ENCODE peak calls at places on chromosomes 16 and 17, in nine cellular contexts. One of them, this sample, is unnamed.

GRCh38 chr17:38742431-38743308 is 5.5 kb downstream of the PCGF2 start:
- DNase-seq in left ventricle myocardium inferior: no peak
- DNase-seq in left lung: no peak
- DNase-seq in LHCN-M2: peak
- DNase-seq in AG09309: no peak
- DNase-seq in NCI-H774: peak
- DNase-seq in NCI-H2081: peak
- DNase-seq in hepatocyte: peak
- DNase-seq in HS-5: no peak
- DNase-seq in this sample: no peak

GRCh38 chr17:44014133-44014436 is 678 bp downstream of the TMEM101 start:
- DNase-seq in left ventricle myocardium inferior: no peak
- DNase-seq in left lung: no peak
- DNase-seq in LHCN-M2: no peak
- DNase-seq in AG09309: no peak
- DNase-seq in NCI-H774: no peak
- DNase-seq in NCI-H2081: no peak
- DNase-seq in hepatocyte: no peak
- DNase-seq in HS-5: no peak
- DNase-seq in this sample: no peak

GRCh38 chr17:50268632-50269287 is 5.5 kb upstream of the TMEM92 start:
- DNase-seq in left ventricle myocardium inferior: no peak
- DNase-seq in left lung: no peak
- DNase-seq in LHCN-M2: no peak
- DNase-seq in AG09309: no peak
- DNase-seq in NCI-H774: no peak
- DNase-seq in NCI-H2081: no peak
- DNase-seq in hepatocyte: peak
- DNase-seq in HS-5: no peak
- DNase-seq in this sample: peak

GRCh38 chr17:54861469-54861983 is 39.1 kb upstream of the TOM1L1 start:
- DNase-seq in left ventricle myocardium inferior: no peak
- DNase-seq in left lung: no peak
- DNase-seq in LHCN-M2: no peak
- DNase-seq in AG09309: no peak
- DNase-seq in NCI-H774: no peak
- DNase-seq in NCI-H2081: no peak
- DNase-seq in hepatocyte: no peak
- DNase-seq in HS-5: no peak
- DNase-seq in this sample: no peak

GRCh38 chr16:53052519-53053501 is at the start of gene CHD9NB:
- DNase-seq in left ventricle myocardium inferior: no peak
- DNase-seq in left lung: peak
- DNase-seq in LHCN-M2: peak
- DNase-seq in AG09309: peak
- DNase-seq in NCI-H774: no peak
- DNase-seq in NCI-H2081: no peak
- DNase-seq in hepatocyte: peak
- DNase-seq in HS-5: peak
- DNase-seq in this sample: peak

GRCh38 chr16:68281368-68282063 is 17.2 kb downstream of the SLC7A6 start:
- DNase-seq in left ventricle myocardium inferior: no peak
- DNase-seq in left lung: no peak
- DNase-seq in LHCN-M2: no peak
- DNase-seq in AG09309: no peak
- DNase-seq in NCI-H774: no peak
- DNase-seq in NCI-H2081: no peak
- DNase-seq in hepatocyte: no peak
- DNase-seq in HS-5: no peak
- DNase-seq in this sample: no peak

GRCh38 chr16:66935319-66936011 is at the start of gene CES2:
- DNase-seq in left ventricle myocardium inferior: peak
- DNase-seq in left lung: peak
- DNase-seq in LHCN-M2: peak
- DNase-seq in AG09309: peak
- DNase-seq in NCI-H774: no peak
- DNase-seq in NCI-H2081: no peak
- DNase-seq in hepatocyte: peak
- DNase-seq in HS-5: no peak
- DNase-seq in this sample: peak

GRCh38 chr17:78697122-78697845 is 84.8 kb downstream of the CYTH1 start:
- DNase-seq in left ventricle myocardium inferior: no peak
- DNase-seq in left lung: no peak
- DNase-seq in LHCN-M2: no peak
- DNase-seq in AG09309: peak
- DNase-seq in NCI-H774: no peak
- DNase-seq in NCI-H2081: no peak
- DNase-seq in hepatocyte: no peak
- DNase-seq in HS-5: no peak
- DNase-seq in this sample: no peak

GRCh38 chr17:20281860-20282259 is 185.5 kb downstream of the LGALS9B start:
- DNase-seq in left ventricle myocardium inferior: peak
- DNase-seq in left lung: peak
- DNase-seq in LHCN-M2: no peak
- DNase-seq in AG09309: no peak
- DNase-seq in NCI-H774: no peak
- DNase-seq in NCI-H2081: peak
- DNase-seq in hepatocyte: no peak
- DNase-seq in HS-5: no peak
- DNase-seq in this sample: no peak

GRCh38 chr17:71251936-71252335 is 868.9 kb upstream of the SOX9 start:
- DNase-seq in left ventricle myocardium inferior: no peak
- DNase-seq in left lung: no peak
- DNase-seq in LHCN-M2: peak
- DNase-seq in AG09309: peak
- DNase-seq in NCI-H774: no peak
- DNase-seq in NCI-H2081: no peak
- DNase-seq in hepatocyte: no peak
- DNase-seq in HS-5: no peak
- DNase-seq in this sample: no peak

GRCh38 chr17:28010406-28010805 is 32.1 kb upstream of the NLK start:
- DNase-seq in left ventricle myocardium inferior: no peak
- DNase-seq in left lung: no peak
- DNase-seq in LHCN-M2: no peak
- DNase-seq in AG09309: no peak
- DNase-seq in NCI-H774: no peak
- DNase-seq in NCI-H2081: no peak
- DNase-seq in hepatocyte: no peak
- DNase-seq in HS-5: no peak
- DNase-seq in this sample: no peak

GRCh38 chr16:50519001-50519400 is 29.2 kb upstream of the NKD1 start:
- DNase-seq in left ventricle myocardium inferior: no peak
- DNase-seq in left lung: no peak
- DNase-seq in LHCN-M2: no peak
- DNase-seq in AG09309: no peak
- DNase-seq in NCI-H774: no peak
- DNase-seq in NCI-H2081: no peak
- DNase-seq in hepatocyte: no peak
- DNase-seq in HS-5: no peak
- DNase-seq in this sample: no peak

GRCh38 chr17:3667366-3668278 is 756 bp downstream of the TAX1BP3 start:
- DNase-seq in left ventricle myocardium inferior: peak
- DNase-seq in left lung: peak
- DNase-seq in LHCN-M2: peak
- DNase-seq in AG09309: peak
- DNase-seq in NCI-H774: peak
- DNase-seq in NCI-H2081: peak
- DNase-seq in hepatocyte: peak
- DNase-seq in HS-5: peak
- DNase-seq in this sample: peak

GRCh38 chr17:2701996-2702741 is 9.4 kb downstream of the CLUH start:
- DNase-seq in left ventricle myocardium inferior: peak
- DNase-seq in left lung: peak
- DNase-seq in LHCN-M2: no peak
- DNase-seq in AG09309: no peak
- DNase-seq in NCI-H774: no peak
- DNase-seq in NCI-H2081: no peak
- DNase-seq in hepatocyte: no peak
- DNase-seq in HS-5: no peak
- DNase-seq in this sample: no peak

GRCh38 chr16:1817276-1817589 is 9.4 kb downstream of the HAGH start:
- DNase-seq in left ventricle myocardium inferior: no peak
- DNase-seq in left lung: no peak
- DNase-seq in LHCN-M2: no peak
- DNase-seq in AG09309: no peak
- DNase-seq in NCI-H774: no peak
- DNase-seq in NCI-H2081: no peak
- DNase-seq in hepatocyte: no peak
- DNase-seq in HS-5: no peak
- DNase-seq in this sample: no peak

GRCh38 chr16:57532251-57532625 is 4.1 kb downstream of the CCDC102A start:
- DNase-seq in left ventricle myocardium inferior: peak
- DNase-seq in left lung: peak
- DNase-seq in LHCN-M2: no peak
- DNase-seq in AG09309: no peak
- DNase-seq in NCI-H774: no peak
- DNase-seq in NCI-H2081: no peak
- DNase-seq in hepatocyte: no peak
- DNase-seq in HS-5: no peak
- DNase-seq in this sample: peak

GRCh38 chr17:42937712-42938596 is 26.3 kb downstream of the AARSD1 start:
- DNase-seq in left ventricle myocardium inferior: no peak
- DNase-seq in left lung: no peak
- DNase-seq in LHCN-M2: peak
- DNase-seq in AG09309: peak
- DNase-seq in NCI-H774: peak
- DNase-seq in NCI-H2081: peak
- DNase-seq in hepatocyte: peak
- DNase-seq in HS-5: no peak
- DNase-seq in this sample: no peak

GRCh38 chr17:49603238-49603637 is 27.6 kb downstream of the NXPH3 start:
- DNase-seq in left ventricle myocardium inferior: no peak
- DNase-seq in left lung: no peak
- DNase-seq in LHCN-M2: no peak
- DNase-seq in AG09309: peak
- DNase-seq in NCI-H774: no peak
- DNase-seq in NCI-H2081: no peak
- DNase-seq in hepatocyte: no peak
- DNase-seq in HS-5: no peak
- DNase-seq in this sample: no peak

GRCh38 chr17:80716986-80717385 is 172.3 kb downstream of the RPTOR start:
- DNase-seq in left ventricle myocardium inferior: no peak
- DNase-seq in left lung: no peak
- DNase-seq in LHCN-M2: no peak
- DNase-seq in AG09309: no peak
- DNase-seq in NCI-H774: no peak
- DNase-seq in NCI-H2081: no peak
- DNase-seq in hepatocyte: no peak
- DNase-seq in HS-5: peak
- DNase-seq in this sample: no peak

GRCh38 chr16:20944861-20945390 is 44.4 kb downstream of the LYRM1 start:
- DNase-seq in left ventricle myocardium inferior: no peak
- DNase-seq in left lung: no peak
- DNase-seq in LHCN-M2: peak
- DNase-seq in AG09309: no peak
- DNase-seq in NCI-H774: no peak
- DNase-seq in NCI-H2081: no peak
- DNase-seq in hepatocyte: no peak
- DNase-seq in HS-5: no peak
- DNase-seq in this sample: no peak

GRCh38 chr17:80832266-80832676 is 159.4 kb upstream of the CHMP6 start:
- DNase-seq in left ventricle myocardium inferior: no peak
- DNase-seq in left lung: peak
- DNase-seq in LHCN-M2: peak
- DNase-seq in AG09309: no peak
- DNase-seq in NCI-H774: peak
- DNase-seq in NCI-H2081: peak
- DNase-seq in hepatocyte: peak
- DNase-seq in HS-5: no peak
- DNase-seq in this sample: no peak

GRCh38 chr17:60305141-60305540 is 86.8 kb downstream of the USP32 start:
- DNase-seq in left ventricle myocardium inferior: no peak
- DNase-seq in left lung: peak
- DNase-seq in LHCN-M2: no peak
- DNase-seq in AG09309: no peak
- DNase-seq in NCI-H774: no peak
- DNase-seq in NCI-H2081: no peak
- DNase-seq in hepatocyte: peak
- DNase-seq in HS-5: no peak
- DNase-seq in this sample: no peak

GRCh38 chr17:69516911-69517310 is 102.4 kb downstream of the MAP2K6 start:
- DNase-seq in left ventricle myocardium inferior: no peak
- DNase-seq in left lung: no peak
- DNase-seq in LHCN-M2: no peak
- DNase-seq in AG09309: no peak
- DNase-seq in NCI-H774: no peak
- DNase-seq in NCI-H2081: no peak
- DNase-seq in hepatocyte: no peak
- DNase-seq in HS-5: no peak
- DNase-seq in this sample: no peak

GRCh38 chr17:37429442-37429841 is 22.8 kb downstream of the TADA2A start:
- DNase-seq in left ventricle myocardium inferior: no peak
- DNase-seq in left lung: no peak
- DNase-seq in LHCN-M2: no peak
- DNase-seq in AG09309: no peak
- DNase-seq in NCI-H774: no peak
- DNase-seq in NCI-H2081: no peak
- DNase-seq in hepatocyte: no peak
- DNase-seq in HS-5: no peak
- DNase-seq in this sample: no peak

GRCh38 chr16:19127205-19127604 is 13.4 kb downstream of the ITPRIPL2 start:
- DNase-seq in left ventricle myocardium inferior: no peak
- DNase-seq in left lung: no peak
- DNase-seq in LHCN-M2: no peak
- DNase-seq in AG09309: no peak
- DNase-seq in NCI-H774: no peak
- DNase-seq in NCI-H2081: no peak
- DNase-seq in hepatocyte: no peak
- DNase-seq in HS-5: no peak
- DNase-seq in this sample: no peak

GRCh38 chr16:30948087-30948955 is 547 bp upstream of the ORAI3 start:
- DNase-seq in left ventricle myocardium inferior: peak
- DNase-seq in left lung: peak
- DNase-seq in LHCN-M2: peak
- DNase-seq in AG09309: peak
- DNase-seq in NCI-H774: peak
- DNase-seq in NCI-H2081: peak
- DNase-seq in hepatocyte: peak
- DNase-seq in HS-5: peak
- DNase-seq in this sample: peak